ENCODE peak calls at places on chromosome 4, in seven cellular contexts. E is Peyer's patch; G is CD4-positive, alpha-beta memory T cell; I is AG10803; C is mammary epithelial cell; P is fibroblast of mammary gland; W is adrenal gland. N is an unnamed sample.

GRCh38 chr4:15250021-15250441 is 177.8 kb upstream of the C1QTNF7 start:
- DNase-seq in E (no peak), G (no peak), I (peak), C (no peak), P (peak), W (no peak), N (no peak)

GRCh38 chr4:127533028-127533700 is 99.6 kb upstream of the INTU start:
- DNase-seq in E (peak), G (no peak), I (no peak), C (no peak), P (peak), W (peak), N (no peak)

GRCh38 chr4:7333801-7334421 is 100.8 kb downstream of the PSAPL1 start:
- DNase-seq in E (no peak), G (no peak), I (peak), C (no peak), P (no peak), W (no peak), N (no peak)

GRCh38 chr4:132479543-132479942 is 669.6 kb upstream of the PCDH10 start:
- DNase-seq in E (no peak), G (no peak), I (no peak), C (no peak), P (no peak), W (no peak), N (no peak)

GRCh38 chr4:56995525-56995924 is 16.8 kb downstream of the POLR2B start:
- DNase-seq in E (no peak), G (no peak), I (peak), C (no peak), P (peak), W (peak), N (no peak)

GRCh38 chr4:78747328-78747946 is 28.7 kb upstream of the BMP2K start:
- DNase-seq in E (no peak), G (no peak), I (peak), C (no peak), P (peak), W (no peak), N (no peak)

GRCh38 chr4:108492816-108493595 is 127.4 kb upstream of the RPL34 start:
- DNase-seq in E (no peak), G (peak), I (peak), C (peak), P (peak), W (peak), N (no peak)

GRCh38 chr4:30821891-30822612 is 101.9 kb downstream of the PCDH7 start:
- DNase-seq in E (no peak), G (no peak), I (no peak), C (peak), P (peak), W (no peak), N (no peak)

GRCh38 chr4:55866290-55866907 is 13.0 kb downstream of the EXOC1 start:
- DNase-seq in E (no peak), G (no peak), I (peak), C (peak), P (peak), W (no peak), N (no peak)

GRCh38 chr4:18075823-18076433 is 54.4 kb upstream of the LCORL start:
- DNase-seq in E (no peak), G (peak), I (no peak), C (no peak), P (peak), W (peak), N (peak)

DNA sequence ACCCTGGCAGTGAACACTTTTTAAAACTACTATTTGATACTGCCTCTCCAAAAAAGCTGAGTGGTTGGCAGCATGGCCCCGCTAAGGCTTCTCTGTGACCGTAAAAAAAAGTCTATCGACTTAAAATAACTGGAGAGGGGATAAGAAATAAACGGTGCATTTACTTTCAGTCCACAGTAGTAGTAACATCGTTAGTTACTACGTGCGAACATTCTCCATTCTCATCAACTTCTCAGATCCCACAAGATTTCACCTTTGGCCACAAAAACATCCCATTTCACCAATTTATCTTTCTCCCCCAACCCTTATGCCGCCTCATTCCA is 524 bp upstream of the EXOSC9 start:
- DNase-seq in E (no peak), G (no peak), I (no peak), C (no peak), P (no peak), W (no peak), N (no peak)
- H3K4me3 ChIP-seq in E (peak), G (peak), I (peak), C (peak), P (peak), W (no peak), N (peak)

DNA sequence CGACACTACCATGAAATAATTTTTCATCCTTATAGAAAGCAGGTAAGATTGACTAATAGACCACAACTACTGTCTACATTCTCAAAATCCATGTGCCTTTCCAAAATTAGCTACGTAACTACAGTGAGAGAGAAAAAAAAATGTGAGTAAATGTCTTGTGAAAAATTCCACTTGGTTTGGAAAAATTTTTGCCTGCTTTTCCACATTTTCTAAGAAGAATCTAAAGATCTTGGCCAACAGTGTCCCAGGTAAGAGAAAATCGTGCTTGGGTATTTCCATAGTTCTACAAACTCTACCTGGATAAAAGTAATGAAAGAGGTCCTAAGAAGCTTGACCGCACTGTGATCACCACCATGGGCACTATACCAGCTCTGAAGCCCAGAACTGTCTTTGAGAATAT is 1.4 kb upstream of the CLCN3 start:
- DNase-seq in E (no peak), G (no peak), I (no peak), C (no peak), P (no peak), W (no peak), N (no peak)
- H3K4me3 ChIP-seq in E (peak), G (no peak), I (no peak), C (peak), P (no peak), W (no peak), N (peak)

GRCh38 chr4:80196259-80197131 is 808 bp upstream of the PRDM8 start:
- DNase-seq in E (no peak), G (no peak), I (no peak), C (no peak), P (no peak), W (no peak), N (no peak)
- H3K4me3 ChIP-seq in E (no peak), G (no peak), I (peak), C (no peak), P (no peak), W (no peak), N (no peak)

DNA sequence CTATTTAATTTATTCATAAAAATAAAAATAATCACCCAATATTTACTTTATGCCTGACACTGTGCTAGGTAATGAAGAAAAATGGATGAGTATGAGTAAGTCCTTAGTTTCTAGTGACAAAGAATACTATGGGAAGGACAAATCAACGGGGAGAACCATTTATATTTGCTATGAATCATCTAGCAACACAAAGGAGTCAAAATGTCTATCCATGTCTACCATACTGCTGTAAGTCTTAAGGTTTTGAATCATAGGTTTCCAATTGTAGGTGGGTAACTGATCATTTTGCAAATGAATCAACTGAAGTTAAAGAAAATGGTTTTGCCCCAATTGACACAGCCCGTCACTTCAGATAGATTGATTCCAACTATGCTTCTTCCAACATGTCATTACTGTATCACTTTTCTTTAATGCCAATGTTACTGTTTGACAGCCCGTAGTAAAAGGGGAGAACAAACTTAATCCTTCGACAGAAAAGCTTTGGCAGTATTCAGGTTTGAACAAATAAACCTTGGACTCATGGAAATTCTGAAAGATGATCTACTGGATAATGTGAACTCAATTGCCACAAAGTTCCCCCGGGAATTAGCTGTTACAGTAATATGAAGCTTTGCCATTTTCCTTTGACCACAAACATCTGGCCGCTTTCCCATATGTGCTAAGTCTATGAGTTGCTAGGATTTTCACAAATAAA is 3.2 kb downstream of the TDO2 start:
- DNase-seq in E (no peak), G (no peak), I (peak), C (peak), P (peak), W (peak), N (no peak)
- H3K4me3 ChIP-seq in E (no peak), G (no peak), I (no peak), C (no peak), P (no peak), W (no peak), N (no peak)